ENCODE peak calls at places on chromosomes 16 and 17, in seven cellular contexts. V is naive thymus-derived CD4-positive, alpha-beta T cell; G is EH; J is choroid plexus epithelial cell; A is NCI-H1930; E is activated CD4-positive, alpha-beta memory T cell treated with anti-CD3 and anti-CD28 coated beads for 36 hours; B is stimulated activated CD8-positive, alpha-beta memory T cell treated with anti-CD3 and anti-CD28 coated beads, Interleukin-4, amount 100 ng/mL, for 4 hours. O is an unnamed sample.

GRCh38 chr16:27528294-27528693 is 21.4 kb downstream of the GTF3C1 start:
- DNase-seq in A (no peak), G (no peak), E (no peak), V (no peak), J (no peak), B (no peak), O (no peak)

GRCh38 chr16:71769222-71769621 is 39.4 kb downstream of the AP1G1 start:
- DNase-seq in A (no peak), E (no peak), B (no peak), J (peak), G (no peak), V (no peak), O (no peak)

GRCh38 chr16:65789148-65789545 is 577.3 kb upstream of the CDH5 start:
- DNase-seq in G (no peak), J (no peak), E (no peak), A (no peak), V (no peak), B (no peak), O (no peak)

GRCh38 chr17:81561494-81561885 is 9.3 kb upstream of the FAAP100 start:
- DNase-seq in E (no peak), J (no peak), G (peak), V (no peak), A (no peak), B (no peak), O (no peak)

GRCh38 chr16:82509636-82510035 is 117.1 kb upstream of the CDH13 start:
- DNase-seq in A (no peak), J (no peak), E (no peak), G (no peak), B (no peak), V (no peak), O (no peak)

GRCh38 chr16:2537451-2538379 is at the start of gene PDPK1:
- DNase-seq in B (peak), E (peak), V (peak), J (peak), G (peak), A (peak), O (peak)

GRCh38 chr17:7855643-7856080 is 796 bp downstream of the TMEM88 start:
- DNase-seq in J (peak), E (no peak), A (no peak), B (no peak), V (no peak), G (no peak), O (no peak)

GRCh38 chr17:66842959-66843358 is 8.0 kb downstream of the CACNG5 start:
- DNase-seq in B (no peak), A (no peak), V (no peak), E (no peak), G (no peak), J (no peak), O (no peak)

GRCh38 chr17:5630434-5630833 is 46.1 kb upstream of the NLRP1 start:
- DNase-seq in V (no peak), A (no peak), B (no peak), J (no peak), E (no peak), G (peak), O (no peak)

GRCh38 chr16:87072101-87072500 is 245.1 kb downstream of the C16orf95 start:
- DNase-seq in A (no peak), G (no peak), V (no peak), B (no peak), J (no peak), E (no peak), O (no peak)

GRCh38 chr17:58679263-58680037 is 12.4 kb downstream of the TEX14 start:
- DNase-seq in J (peak), B (no peak), V (no peak), A (peak), E (no peak), G (peak), O (no peak)

GRCh38 chr17:4272213-4272975 is 8.6 kb upstream of the ANKFY1 start:
- DNase-seq in A (no peak), V (no peak), G (no peak), E (no peak), B (no peak), J (no peak), O (no peak)

GRCh38 chr16:19879241-19879792 is 5.3 kb downstream of the GPRC5B start:
- DNase-seq in V (no peak), G (peak), B (no peak), J (peak), A (peak), E (no peak), O (no peak)

GRCh38 chr17:64198711-64199110 is 64.3 kb downstream of the TEX2 start:
- DNase-seq in B (no peak), V (no peak), J (no peak), G (no peak), E (no peak), A (no peak), O (no peak)

GRCh38 chr17:66673668-66674276 is 161.1 kb upstream of the CACNG5 start:
- DNase-seq in J (peak), B (no peak), A (peak), G (peak), E (peak), V (peak), O (peak)

GRCh38 chr16:30068333-30068732 is 2.8 kb downstream of the ALDOA start:
- DNase-seq in G (no peak), E (no peak), A (no peak), V (no peak), J (no peak), B (no peak), O (no peak)

GRCh38 chr17:45740553-45741330 is 43.4 kb upstream of the CRHR1 start:
- DNase-seq in A (peak), G (peak), V (no peak), J (peak), B (no peak), E (peak), O (no peak)

GRCh38 chr17:66549312-66549705 is 246.9 kb downstream of the PRKCA start:
- DNase-seq in J (peak), E (no peak), G (peak), V (no peak), B (no peak), A (no peak), O (no peak)

GRCh38 chr16:14486520-14487303 is 143.3 kb downstream of the PARN start:
- DNase-seq in G (peak), A (no peak), V (no peak), B (no peak), E (no peak), J (peak), O (no peak)

GRCh38 chr16:57413301-57413730 is 8.7 kb downstream of the CCL17 start:
- DNase-seq in G (no peak), A (no peak), B (no peak), J (no peak), E (no peak), V (no peak), O (no peak)

GRCh38 chr17:57946798-57947358 is 8.3 kb downstream of the CUEDC1 start:
- DNase-seq in B (no peak), E (peak), G (peak), A (no peak), J (peak), V (peak), O (no peak)

GRCh38 chr16:79723583-79724168 is 123.1 kb upstream of the MAF start:
- DNase-seq in G (no peak), J (no peak), B (no peak), A (no peak), V (no peak), E (no peak), O (no peak)

GRCh38 chr17:20307325-20307910 is 159.9 kb downstream of the LGALS9B start:
- DNase-seq in E (no peak), G (no peak), J (no peak), V (no peak), B (no peak), A (no peak), O (no peak)

GRCh38 chr17:2635675-2636074 is 42.2 kb downstream of the PAFAH1B1 start:
- DNase-seq in E (no peak), J (no peak), V (no peak), B (no peak), A (no peak), G (no peak), O (no peak)

GRCh38 chr17:48307814-48308411 is 122.1 kb downstream of the SKAP1 start:
- DNase-seq in J (peak), G (peak), A (peak), E (peak), B (peak), V (peak), O (peak)

GRCh38 chr16:89922884-89923639 is at the start of gene TUBB3:
- DNase-seq in E (peak), B (no peak), G (peak), A (peak), V (no peak), J (peak), O (no peak)

GRCh38 chr16:4515611-4516233 is 22.9 kb downstream of the CDIP1 start:
- DNase-seq in B (no peak), A (no peak), E (no peak), V (no peak), G (no peak), J (no peak), O (no peak)

GRCh38 chr17:33521784-33522183 is 228.7 kb upstream of the ASIC2 start:
- DNase-seq in E (peak), J (peak), G (no peak), V (no peak), B (no peak), A (peak), O (no peak)

GRCh38 chr16:89733322-89733721 is 12.0 kb downstream of the ZNF276 start:
- DNase-seq in V (no peak), J (no peak), E (no peak), G (no peak), B (no peak), A (no peak), O (no peak)